ENCODE peak calls at places on chromosomes 7 and 10, in nine cellular contexts. Z is gastrocnemius medialis; R is NCI-H1694 treated with DMSO at 0.1 percent for 48 hours; D is BJ; K is islet precursor cell; W is NCI-H1436; C is naive thymus-derived CD8-positive, alpha-beta T cell; B is fibroblast of villous mesenchyme; O is endothelial cell. P is an unnamed sample.

GRCh38 chr7:98834949-98835348 is 34.9 kb downstream of the TMEM130 start:
- DNase-seq in Z (no peak), R (no peak), D (no peak), K (no peak), W (no peak), C (no peak), B (no peak), O (no peak), P (no peak)

GRCh38 chr10:5497948-5498730 is 1.2 kb downstream of the CALML5 start:
- DNase-seq in Z (no peak), R (no peak), D (no peak), K (peak; percentile 43), W (no peak), C (no peak), B (no peak), O (no peak), P (no peak)

GRCh38 chr7:15174470-15174869 is 271.9 kb upstream of the DGKB start:
- DNase-seq in Z (no peak), R (no peak), D (no peak), K (no peak), W (no peak), C (no peak), B (no peak), O (no peak), P (no peak)

GRCh38 chr7:47100815-47101435 is 481.0 kb downstream of the TNS3 start:
- DNase-seq in Z (no peak), R (peak; percentile 56), D (no peak), K (peak; percentile 83), W (no peak), C (no peak), B (peak; percentile 71), O (peak; percentile 75), P (peak; percentile 89)

GRCh38 chr10:92156874-92157273 is 134.0 kb downstream of the CPEB3 start:
- DNase-seq in Z (no peak), R (no peak), D (no peak), K (no peak), W (no peak), C (no peak), B (peak; percentile 55), O (no peak), P (peak; percentile 45)

GRCh38 chr10:89346264-89346971 is 18.6 kb downstream of the IFIT3 start:
- DNase-seq in Z (no peak), R (no peak), D (no peak), K (no peak), W (no peak), C (no peak), B (peak; percentile 87), O (peak; percentile 31), P (peak; percentile 68)

GRCh38 chr10:122746408-122746807 is 46.8 kb upstream of the C10orf120 start:
- DNase-seq in Z (no peak), R (no peak), D (no peak), K (no peak), W (no peak), C (no peak), B (no peak), O (no peak), P (no peak)

GRCh38 chr10:124741922-124742417 is 2.2 kb downstream of the FAM53B start:
- DNase-seq in Z (no peak), R (no peak), D (no peak), K (no peak), W (no peak), C (no peak), B (no peak), O (no peak), P (no peak)

GRCh38 chr10:43683451-43684197 is 34.9 kb upstream of the ZNF32 start:
- DNase-seq in Z (no peak), R (peak; percentile 15), D (no peak), K (no peak), W (no peak), C (no peak), B (peak; percentile 8), O (peak; percentile 53), P (peak; percentile 25)

GRCh38 chr10:36017141-36017540 is 375.0 kb upstream of the FZD8 start:
- DNase-seq in Z (no peak), R (no peak), D (no peak), K (no peak), W (no peak), C (no peak), B (no peak), O (no peak), P (no peak)

GRCh38 chr10:72738476-72738875 is 46.5 kb downstream of the MCU start:
- DNase-seq in Z (no peak), R (no peak), D (no peak), K (no peak), W (no peak), C (no peak), B (peak; percentile 33), O (no peak), P (no peak)

GRCh38 chr10:96998329-96998888 is 166.3 kb downstream of the LCOR start:
- DNase-seq in Z (no peak), R (no peak), D (no peak), K (peak; percentile 51), W (no peak), C (no peak), B (peak; percentile 81), O (no peak), P (peak; percentile 31)

GRCh38 chr10:132807621-132808049 is 21.7 kb upstream of the NKX6-2 start:
- DNase-seq in Z (peak; percentile 6), R (no peak), D (no peak), K (no peak), W (no peak), C (peak; percentile 0), B (no peak), O (no peak), P (no peak)

GRCh38 chr10:82796510-82796909 is 921.5 kb downstream of the NRG3 start:
- DNase-seq in Z (no peak), R (peak; percentile 9), D (no peak), K (no peak), W (no peak), C (no peak), B (no peak), O (no peak), P (no peak)

GRCh38 chr10:70660722-70661121 is 11.6 kb upstream of the ADAMTS14 start:
- DNase-seq in Z (no peak), R (no peak), D (no peak), K (peak; percentile 69), W (no peak), C (no peak), B (no peak), O (no peak), P (no peak)

GRCh38 chr7:122433765-122434164 is 129.2 kb upstream of the FEZF1 start:
- DNase-seq in Z (no peak), R (no peak), D (no peak), K (peak; percentile 57), W (no peak), C (no peak), B (peak; percentile 3), O (no peak), P (no peak)

GRCh38 chr7:42070068-42070467 is 166.9 kb downstream of the GLI3 start:
- DNase-seq in Z (no peak), R (no peak), D (no peak), K (no peak), W (no peak), C (no peak), B (peak; percentile 92), O (no peak), P (peak; percentile 92)

GRCh38 chr10:95333997-95334792 is 43.4 kb upstream of the PDLIM1 start:
- DNase-seq in Z (peak; percentile 40), R (no peak), D (peak; percentile 56), K (peak; percentile 41), W (no peak), C (no peak), B (peak; percentile 95), O (no peak), P (peak; percentile 94)

GRCh38 chr10:33801705-33802104 is 467.2 kb upstream of the NRP1 start:
- DNase-seq in Z (peak; percentile 78), R (no peak), D (no peak), K (peak; percentile 79), W (no peak), C (no peak), B (no peak), O (no peak), P (peak; percentile 100)

GRCh38 chr7:70637726-70638125 is 494.2 kb upstream of the GALNT17 start:
- DNase-seq in Z (no peak), R (no peak), D (no peak), K (no peak), W (no peak), C (no peak), B (no peak), O (no peak), P (no peak)

GRCh38 chr7:83394776-83395175 is 232.1 kb upstream of the PCLO start:
- DNase-seq in Z (no peak), R (no peak), D (no peak), K (no peak), W (no peak), C (no peak), B (no peak), O (no peak), P (no peak)

GRCh38 chr7:32357535-32358277 is 132.5 kb downstream of the LSM5 start:
- DNase-seq in Z (no peak), R (peak; percentile 61), D (no peak), K (no peak), W (no peak), C (no peak), B (no peak), O (peak; percentile 13), P (peak; percentile 30)

GRCh38 chr7:4769753-4770152 is 5.7 kb upstream of the AP5Z1 start:
- DNase-seq in Z (no peak), R (no peak), D (no peak), K (no peak), W (no peak), C (no peak), B (peak; percentile 21), O (no peak), P (no peak)

GRCh38 chr7:1873421-1873820 is 203.3 kb downstream of the ELFN1 start:
- DNase-seq in Z (no peak), R (no peak), D (no peak), K (no peak), W (no peak), C (no peak), B (no peak), O (no peak), P (no peak)

GRCh38 chr7:981793-982510 is 1.0 kb upstream of the CYP2W1 start:
- DNase-seq in Z (no peak), R (peak; percentile 96), D (no peak), K (no peak), W (no peak), C (no peak), B (no peak), O (no peak), P (no peak)

GRCh38 chr10:12130237-12130872 is 878 bp downstream of the SEC61A2 start:
- DNase-seq in Z (no peak), R (peak; percentile 21), D (no peak), K (peak; percentile 75), W (peak; percentile 39), C (peak; percentile 1), B (peak; percentile 69), O (peak; percentile 36), P (peak; percentile 49)

GRCh38 chr10:103232772-103233488 is 12.8 kb upstream of the RPEL1 start:
- DNase-seq in Z (no peak), R (no peak), D (no peak), K (no peak), W (no peak), C (no peak), B (peak; percentile 80), O (no peak), P (peak; percentile 89)

GRCh38 chr10:69766161-69766910 is 35.4 kb upstream of the COL13A1 start:
- DNase-seq in Z (no peak), R (no peak), D (no peak), K (no peak), W (no peak), C (no peak), B (no peak), O (no peak), P (no peak)

GRCh38 chr10:29191674-29192073 is 97.2 kb upstream of the LYZL1 start:
- DNase-seq in Z (no peak), R (no peak), D (no peak), K (no peak), W (no peak), C (no peak), B (peak; percentile 74), O (no peak), P (peak; percentile 17)

GRCh38 chr10:17854044-17854652 is 45.0 kb downstream of the MRC1 start:
- DNase-seq in Z (no peak), R (no peak), D (no peak), K (no peak), W (no peak), C (no peak), B (no peak), O (no peak), P (no peak)

GRCh38 chr10:86261933-86262665 is 104.5 kb downstream of the GRID1 start:
- DNase-seq in Z (no peak), R (no peak), D (no peak), K (peak; percentile 77), W (peak; percentile 79), C (no peak), B (no peak), O (peak; percentile 36), P (peak; percentile 48)